ENCODE peak calls at places on chromosomes 1 and 21, in seven cellular contexts. H is IMR-90, D is A549, P is RWPE1, L is choroid plexus epithelial cell, T is WTC11, G is AG09319. U is an unnamed sample.

GRCh38 chr21:42615924-42616323 is 37.5 kb upstream of the PDE9A start:
- DNase-seq in L (no peak), D (no peak), G (no peak), P (no peak), H (no peak), T (no peak), U (no peak)

GRCh38 chr1:201511925-201512539 is 5.1 kb upstream of the CSRP1 start:
- DNase-seq in D (no peak), L (peak), P (no peak), G (no peak), H (no peak), T (peak), U (no peak)

GRCh38 chr1:178155478-178156255 is 61.8 kb downstream of the RASAL2 start:
- DNase-seq in P (no peak), D (no peak), G (no peak), H (no peak), L (no peak), T (no peak), U (no peak)

GRCh38 chr1:94614980-94615379 is 73.4 kb upstream of the F3 start:
- DNase-seq in G (no peak), L (peak), T (no peak), H (no peak), D (no peak), P (no peak), U (no peak)

GRCh38 chr1:143553627-143554026 is 418.2 kb downstream of the FAM72C start:
- DNase-seq in L (no peak), D (no peak), T (no peak), P (no peak), G (no peak), H (no peak), U (peak)

GRCh38 chr1:147472953-147473734 is 68.2 kb upstream of the BCL9 start:
- DNase-seq in P (no peak), G (no peak), T (no peak), L (peak), H (peak), D (no peak), U (no peak)

GRCh38 chr1:68104155-68104554 is 53.7 kb upstream of the DIRAS3 start:
- DNase-seq in H (peak), T (no peak), G (no peak), L (peak), P (no peak), D (no peak), U (no peak)

GRCh38 chr1:247337250-247337746 is 5.6 kb upstream of the ZNF496 start:
- DNase-seq in G (no peak), D (no peak), T (no peak), L (no peak), P (no peak), H (peak), U (no peak)

GRCh38 chr1:83693409-83694126 is 305.4 kb downstream of the TTLL7 start:
- DNase-seq in P (no peak), T (no peak), L (peak), D (no peak), H (no peak), G (no peak), U (no peak)

GRCh38 chr1:30719406-30720270 is 3.7 kb downstream of the MATN1 start:
- DNase-seq in H (peak), T (no peak), D (peak), G (no peak), P (no peak), L (peak), U (no peak)

GRCh38 chr1:35476099-35476674 is 81.0 kb downstream of the KIAA0319L start:
- DNase-seq in L (peak), G (no peak), P (no peak), T (no peak), H (peak), D (no peak), U (no peak)

GRCh38 chr1:145999321-146000024 is 3.1 kb upstream of the TXNIP start:
- DNase-seq in H (no peak), D (no peak), P (no peak), T (no peak), G (no peak), L (no peak), U (no peak)

GRCh38 chr1:108561731-108562326 is 1.9 kb downstream of the EEIG2 start:
- DNase-seq in P (peak), D (peak), T (peak), G (no peak), L (peak), H (no peak), U (no peak)

GRCh38 chr1:171180671-171181070 is 4.4 kb upstream of the FMO2 start:
- DNase-seq in D (no peak), H (no peak), G (no peak), T (no peak), L (no peak), P (no peak), U (no peak)

GRCh38 chr21:35084869-35085268 is 35.8 kb upstream of the RUNX1 start:
- DNase-seq in P (peak), T (no peak), G (peak), H (peak), D (peak), L (peak), U (no peak)

GRCh38 chr1:16191916-16192545 is 20.4 kb downstream of the ARHGEF19 start:
- DNase-seq in T (no peak), H (no peak), L (no peak), D (no peak), P (no peak), G (no peak), U (no peak)

GRCh38 chr1:51671527-51672325 is 54.8 kb downstream of the OSBPL9 start:
- DNase-seq in D (peak), P (no peak), T (no peak), G (no peak), L (peak), H (peak), U (no peak)

GRCh38 chr1:23722652-23723051 is 20.6 kb upstream of the ELOA start:
- DNase-seq in L (no peak), P (no peak), H (no peak), G (no peak), D (no peak), T (no peak), U (no peak)

GRCh38 chr1:117710710-117711109 is 104.9 kb downstream of the TENT5C start:
- DNase-seq in T (peak), P (no peak), H (no peak), L (no peak), D (no peak), G (no peak), U (no peak)

GRCh38 chr1:38577385-38577784 is 282.2 kb downstream of the RRAGC start:
- DNase-seq in T (no peak), H (no peak), D (no peak), P (no peak), G (no peak), L (no peak), U (no peak)

GRCh38 chr1:15424146-15424667 is 14.0 kb upstream of the CTRC start:
- DNase-seq in T (no peak), G (no peak), P (no peak), H (no peak), L (no peak), D (peak), U (no peak)

GRCh38 chr1:224489585-224490365 is 55.2 kb upstream of the WDR26 start:
- DNase-seq in G (no peak), T (no peak), P (no peak), H (no peak), L (no peak), D (no peak), U (no peak)

GRCh38 chr1:202498542-202498941 is 150.0 kb downstream of the PPP1R12B start:
- DNase-seq in T (no peak), H (peak), L (peak), D (no peak), G (no peak), P (no peak), U (no peak)

GRCh38 chr1:26826261-26827201 is at the start of gene ZDHHC18:
- DNase-seq in G (no peak), H (peak), T (peak), P (peak), L (peak), D (peak), U (peak)

GRCh38 chr1:43058545-43059360 is 100.1 kb upstream of the SLC2A1 start:
- DNase-seq in D (no peak), T (peak), L (peak), P (peak), H (peak), G (no peak), U (no peak)

GRCh38 chr1:180173952-180174351 is 19.3 kb downstream of the QSOX1 start:
- DNase-seq in H (peak), D (no peak), G (no peak), L (no peak), T (no peak), P (no peak), U (no peak)

GRCh38 chr1:160401487-160401805 is 1.1 kb downstream of the VANGL2 start:
- DNase-seq in H (no peak), D (no peak), L (no peak), P (no peak), G (no peak), T (no peak), U (peak)

GRCh38 chr21:35565204-35565611 is 495.1 kb downstream of the SETD4 start:
- DNase-seq in P (peak), T (no peak), D (no peak), H (peak), L (peak), G (no peak), U (no peak)

GRCh38 chr1:3491291-3492246 is 37.1 kb downstream of the ARHGEF16 start:
- DNase-seq in G (no peak), H (peak), L (peak), D (peak), P (peak), T (peak), U (peak)

GRCh38 chr1:93686497-93687250 is 5.0 kb upstream of the BCAR3 start:
- DNase-seq in D (no peak), G (no peak), H (no peak), P (no peak), L (no peak), T (no peak), U (no peak)

GRCh38 chr21:28742527-28742926 is 250.2 kb downstream of the LTN1 start:
- DNase-seq in H (peak), T (no peak), D (no peak), L (peak), P (peak), G (no peak), U (no peak)

GRCh38 chr1:245804696-245805095 is 649.9 kb downstream of the KIF26B start:
- DNase-seq in G (no peak), L (no peak), P (no peak), H (no peak), D (no peak), T (no peak), U (peak)

GRCh38 chr1:67316180-67316902 is 8.7 kb downstream of the IL12RB2 start:
- DNase-seq in H (no peak), G (no peak), D (no peak), T (no peak), L (no peak), P (no peak), U (no peak)

GRCh38 chr1:178723541-178723940 is 1.5 kb upstream of the RALGPS2 start:
- DNase-seq in D (no peak), G (no peak), L (peak), T (no peak), P (no peak), H (no peak), U (no peak)

GRCh38 chr1:240464099-240464498 is 147.9 kb downstream of the GREM2 start:
- DNase-seq in L (no peak), D (no peak), P (peak), G (no peak), H (peak), T (no peak), U (no peak)

GRCh38 chr1:240190881-240191385 is 99.2 kb downstream of the FMN2 start:
- DNase-seq in P (peak), T (no peak), D (peak), G (peak), L (peak), H (peak), U (no peak)

GRCh38 chr1:85480566-85480965 is 15.6 kb upstream of the DDAH1 start:
- DNase-seq in H (no peak), L (no peak), T (no peak), D (no peak), G (no peak), P (no peak), U (no peak)
- TF ChIP-seq CTCF in H (no peak), L (no peak), T (no peak), D (no peak), G (no peak), P (no peak), U (no peak)

GRCh38 chr1:17420361-17420760 is 19.1 kb downstream of the RCC2 start:
- DNase-seq in P (no peak), L (no peak), H (no peak), G (no peak), D (no peak), T (no peak), U (no peak)

GRCh38 chr1:17425806-17426205 is 13.7 kb downstream of the RCC2 start:
- DNase-seq in H (no peak), D (no peak), L (no peak), T (no peak), G (no peak), P (no peak), U (no peak)

GRCh38 chr1:17419626-17420328 is 19.7 kb downstream of the RCC2 start:
- DNase-seq in L (peak), G (no peak), P (peak), D (peak), H (peak), T (peak), U (peak)

GRCh38 chr1:17422461-17422860 is 17.0 kb downstream of the RCC2 start:
- DNase-seq in G (no peak), T (no peak), P (no peak), L (no peak), H (no peak), D (no peak), U (no peak)

GRCh38 chr1:17423781-17424245 is 15.7 kb downstream of the RCC2 start:
- DNase-seq in L (peak), H (peak), P (no peak), D (no peak), T (no peak), G (no peak), U (no peak)
- TF ChIP-seq CTCF in L (no peak), H (no peak), P (no peak), D (no peak), T (no peak), G (no peak), U (no peak)

GRCh38 chr1:53473463-53473862 is 14.3 kb downstream of the DMRTB1 start:
- DNase-seq in D (no peak), H (peak), T (no peak), G (no peak), L (peak), P (no peak), U (no peak)
- TF ChIP-seq CTCF in D (no peak), H (peak), T (no peak), G (peak), L (peak), P (no peak), U (peak)

GRCh38 chr1:111571987-111572386 is 47.6 kb upstream of the RAP1A start:
- DNase-seq in D (no peak), L (peak), T (no peak), H (peak), G (no peak), P (no peak), U (no peak)

GRCh38 chr1:111571239-111571638 is 48.4 kb upstream of the RAP1A start:
- DNase-seq in T (no peak), D (no peak), P (no peak), L (no peak), H (no peak), G (no peak), U (no peak)

GRCh38 chr1:111568160-111568559 is 51.4 kb upstream of the RAP1A start:
- DNase-seq in P (no peak), L (no peak), D (no peak), H (no peak), T (no peak), G (no peak), U (no peak)

GRCh38 chr1:111569913-111570312 is 49.7 kb upstream of the RAP1A start:
- DNase-seq in H (no peak), P (no peak), G (no peak), D (no peak), L (no peak), T (no peak), U (no peak)

DNA sequence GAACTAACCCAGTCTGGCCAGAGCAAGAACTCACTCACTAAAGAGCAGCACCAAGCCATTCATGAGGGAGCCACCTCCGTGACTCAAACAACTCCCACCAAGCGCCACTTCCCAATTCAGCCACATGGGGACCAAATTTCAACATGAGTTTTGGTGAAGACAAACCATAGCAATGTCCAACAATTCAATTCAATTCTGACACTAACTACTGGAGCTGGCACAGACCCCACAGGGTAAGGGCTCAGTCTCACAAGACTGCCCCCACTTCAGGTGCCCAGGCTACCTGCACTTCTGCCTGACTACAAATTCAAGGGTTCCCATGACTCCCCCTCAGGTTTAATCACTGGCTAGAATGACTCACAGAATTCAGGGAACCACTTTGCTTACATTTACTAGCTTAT is 48.8 kb upstream of the RAP1A start:
- DNase-seq in T (peak), H (peak), D (no peak), G (no peak), P (no peak), L (no peak), U (no peak)
- TF ChIP-seq CTCF in T (peak), H (peak), D (no peak), G (peak), P (no peak), L (peak), U (peak)